ENCODE peak calls at places on chromosomes 5 and 9, in six cellular contexts. H is foreskin fibroblast, N is transverse colon, X is vagina, W is cardiac muscle cell, A is PC-9. Q is an unnamed sample.

GRCh38 chr5:16788957-16789356 is 147.1 kb downstream of the MYO10 start:
- DNase-seq in H (no peak), N (no peak), X (no peak), W (no peak), A (no peak), Q (no peak)

GRCh38 chr5:129921204-129921603 is 16.9 kb downstream of the CHSY3 start:
- DNase-seq in H (no peak), N (no peak), X (no peak), W (no peak), A (no peak), Q (no peak)

GRCh38 chr5:133848306-133848924 is 120.0 kb downstream of the C5orf15 start:
- DNase-seq in H (no peak), N (no peak), X (no peak), W (no peak), A (no peak), Q (peak)

GRCh38 chr9:129879991-129880653 is 44.9 kb downstream of the USP20 start:
- DNase-seq in H (no peak), N (no peak), X (no peak), W (no peak), A (no peak), Q (no peak)

GRCh38 chr5:30600892-30601291 is 592.6 kb upstream of the CDH6 start:
- DNase-seq in H (no peak), N (no peak), X (no peak), W (no peak), A (no peak), Q (no peak)

GRCh38 chr5:85549836-85550599 is 1067.7 kb upstream of the COX7C start:
- DNase-seq in H (no peak), N (no peak), X (no peak), W (no peak), A (no peak), Q (no peak)

GRCh38 chr9:95752129-95752731 is 123.3 kb upstream of the ERCC6L2 start:
- DNase-seq in H (no peak), N (no peak), X (no peak), W (no peak), A (no peak), Q (no peak)

GRCh38 chr5:74542477-74542876 is 98.1 kb downstream of the ENC1 start:
- DNase-seq in H (no peak), N (no peak), X (no peak), W (peak), A (no peak), Q (no peak)

GRCh38 chr5:78783434-78784130 is 135.0 kb upstream of the LHFPL2 start:
- DNase-seq in H (no peak), N (no peak), X (no peak), W (no peak), A (no peak), Q (no peak)

GRCh38 chr5:126028336-126028735 is 394.9 kb upstream of the GRAMD2B start:
- DNase-seq in H (no peak), N (no peak), X (no peak), W (peak), A (no peak), Q (no peak)

GRCh38 chr9:96565684-96566360 is 53.8 kb downstream of the CDC14B start:
- DNase-seq in H (peak), N (peak), X (no peak), W (peak), A (no peak), Q (peak)

GRCh38 chr9:69871143-69871834 is 50.7 kb downstream of the CFAP95 start:
- DNase-seq in H (peak), N (no peak), X (no peak), W (no peak), A (no peak), Q (no peak)

GRCh38 chr5:176874198-176874780 is 24.9 kb downstream of the HK3 start:
- DNase-seq in H (no peak), N (no peak), X (no peak), W (no peak), A (no peak), Q (no peak)

GRCh38 chr5:93421498-93421897 is 159.5 kb downstream of the NR2F1-AS1 start:
- DNase-seq in H (no peak), N (no peak), X (no peak), W (peak), A (no peak), Q (no peak)

GRCh38 chr9:22008662-22009562 is at the start of gene CDKN2B:
- DNase-seq in H (peak), N (peak), X (peak), W (peak), A (peak), Q (peak)

GRCh38 chr5:156366536-156366935 is 39.6 kb downstream of the SGCD start:
- DNase-seq in H (no peak), N (no peak), X (no peak), W (no peak), A (no peak), Q (peak)

GRCh38 chr5:169296456-169297220 is 4.3 kb downstream of the SLIT3 start:
- DNase-seq in H (peak), N (peak), X (no peak), W (peak), A (no peak), Q (peak)
- TF ChIP-seq CTCF in H (no peak), N (no peak), X (no peak), W (no peak), A (no peak), Q (no peak)

GRCh38 chr9:117547321-117547720 is 132.5 kb upstream of the ASTN2 start:
- DNase-seq in H (no peak), N (no peak), X (no peak), W (no peak), A (no peak), Q (no peak)
- H3K4me3 ChIP-seq in H (no peak), N (no peak), X (no peak), W (no peak), A (no peak), Q (no peak)

GRCh38 chr9:74762950-74763349 is 124.8 kb downstream of the TRPM6 start:
- DNase-seq in H (no peak), N (no peak), X (no peak), W (no peak), A (no peak), Q (no peak)
- TF ChIP-seq CTCF in H (no peak), N (no peak), X (no peak), W (no peak), A (no peak), Q (peak)

GRCh38 chr9:123070210-123070609 is 36.7 kb downstream of the GPR21 start:
- DNase-seq in H (no peak), N (no peak), X (no peak), W (no peak), A (no peak), Q (no peak)

GRCh38 chr9:123072407-123072995 is 39.0 kb downstream of the GPR21 start:
- DNase-seq in H (no peak), N (no peak), X (no peak), W (no peak), A (no peak), Q (no peak)

GRCh38 chr9:123073441-123073840 is 40.0 kb downstream of the GPR21 start:
- DNase-seq in H (no peak), N (no peak), X (no peak), W (no peak), A (no peak), Q (no peak)

GRCh38 chr9:123074627-123075026 is 41.2 kb downstream of the GPR21 start:
- DNase-seq in H (no peak), N (no peak), X (no peak), W (no peak), A (no peak), Q (no peak)

GRCh38 chr9:123073991-123074422 is 40.5 kb downstream of the GPR21 start:
- DNase-seq in H (peak), N (no peak), X (no peak), W (peak), A (no peak), Q (peak)
- H3K4me3 ChIP-seq in H (peak), N (no peak), X (peak), W (no peak), A (no peak), Q (no peak)

GRCh38 chr5:6632324-6632930 is 417 bp downstream of the NSUN2 start:
- DNase-seq in H (no peak), N (no peak), X (no peak), W (peak), A (no peak), Q (peak)
- TF ChIP-seq CTCF in H (peak), N (no peak), X (no peak), W (no peak), A (no peak), Q (no peak)

DNA sequence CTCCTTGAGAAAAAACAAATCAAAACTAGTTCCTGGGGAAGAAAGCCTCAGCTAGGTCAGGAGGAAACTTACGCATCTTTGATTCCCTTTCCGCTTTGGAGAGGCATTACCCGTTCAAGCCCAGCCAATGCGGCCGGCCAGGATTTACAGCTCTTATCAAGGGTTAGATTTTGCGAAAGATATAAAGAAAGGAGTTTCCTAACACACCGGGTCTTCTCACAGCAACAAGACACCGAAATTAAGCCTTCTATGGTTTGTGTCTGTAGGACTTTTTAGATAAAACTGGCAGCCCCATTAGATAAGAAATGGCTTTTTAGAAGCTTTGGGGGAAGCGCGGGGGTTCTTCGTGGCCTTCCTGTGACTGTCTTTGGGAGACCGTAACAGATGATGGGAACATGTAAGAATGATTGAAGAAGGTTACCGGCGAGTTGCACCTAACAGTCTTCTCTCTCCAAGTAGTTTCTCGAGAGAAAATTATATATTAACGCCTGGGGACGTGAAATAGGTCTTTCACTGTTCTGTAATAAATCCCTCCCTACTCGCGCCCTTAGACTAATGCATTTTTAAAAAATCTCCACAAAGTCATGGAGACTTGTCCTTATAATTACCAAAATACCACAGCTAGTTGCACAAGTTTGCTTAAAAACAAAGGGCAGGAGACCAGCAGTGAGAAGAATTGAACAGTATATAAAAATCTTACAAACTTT is 1.3 kb upstream of the ISL1 start:
- DNase-seq in H (no peak), N (no peak), X (no peak), W (no peak), A (no peak), Q (no peak)
- H3K4me3 ChIP-seq in H (peak), N (no peak), X (peak), W (peak), A (no peak), Q (no peak)

GRCh38 chr9:93821307-93821703 is 133.8 kb downstream of the BARX1 start:
- DNase-seq in H (no peak), N (no peak), X (no peak), W (no peak), A (no peak), Q (no peak)

GRCh38 chr9:93820667-93821306 is 134.4 kb downstream of the BARX1 start:
- DNase-seq in H (no peak), N (no peak), X (peak), W (no peak), A (no peak), Q (no peak)

GRCh38 chr9:93818237-93818636 is 136.9 kb downstream of the BARX1 start:
- DNase-seq in H (no peak), N (no peak), X (no peak), W (no peak), A (no peak), Q (no peak)

GRCh38 chr9:93818795-93819472 is 136.2 kb downstream of the BARX1 start:
- DNase-seq in H (no peak), N (no peak), X (peak), W (no peak), A (no peak), Q (no peak)

DNA sequence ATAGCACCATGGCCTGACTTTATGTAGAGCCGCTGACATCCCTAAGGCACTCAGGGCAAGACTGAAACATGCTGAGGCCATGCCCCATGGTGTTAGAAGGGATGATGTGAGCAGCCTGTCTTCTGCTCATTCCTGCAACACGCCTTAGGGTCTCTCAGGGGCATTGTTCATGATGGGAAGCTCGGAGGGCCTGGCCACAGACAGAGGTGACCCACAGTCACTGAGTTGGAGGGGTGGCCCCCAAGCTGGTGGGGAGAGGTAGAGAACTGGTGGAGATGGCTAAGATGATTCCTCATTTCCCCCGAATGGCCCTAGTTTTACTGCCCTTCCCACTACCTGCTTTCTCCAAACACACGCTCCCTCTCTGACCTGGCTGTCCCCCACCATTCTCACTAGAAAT is 135.2 kb downstream of the BARX1 start:
- DNase-seq in H (no peak), N (no peak), X (peak), W (no peak), A (no peak), Q (no peak)
- TF ChIP-seq CTCF in H (no peak), N (no peak), X (no peak), W (no peak), A (no peak), Q (no peak)

GRCh38 chr9:133144887-133145466 is 18.7 kb downstream of the GBGT1 start:
- DNase-seq in H (no peak), N (peak), X (no peak), W (no peak), A (no peak), Q (no peak)

GRCh38 chr9:133149130-133150015 is 14.3 kb downstream of the GBGT1 start:
- DNase-seq in H (peak), N (peak), X (no peak), W (peak), A (peak), Q (peak)

GRCh38 chr9:133148351-133149129 is 15.2 kb downstream of the GBGT1 start:
- DNase-seq in H (peak), N (peak), X (no peak), W (peak), A (peak), Q (peak)

GRCh38 chr9:133147412-133148271 is 16.1 kb downstream of the GBGT1 start:
- DNase-seq in H (no peak), N (peak), X (no peak), W (peak), A (peak), Q (peak)

DNA sequence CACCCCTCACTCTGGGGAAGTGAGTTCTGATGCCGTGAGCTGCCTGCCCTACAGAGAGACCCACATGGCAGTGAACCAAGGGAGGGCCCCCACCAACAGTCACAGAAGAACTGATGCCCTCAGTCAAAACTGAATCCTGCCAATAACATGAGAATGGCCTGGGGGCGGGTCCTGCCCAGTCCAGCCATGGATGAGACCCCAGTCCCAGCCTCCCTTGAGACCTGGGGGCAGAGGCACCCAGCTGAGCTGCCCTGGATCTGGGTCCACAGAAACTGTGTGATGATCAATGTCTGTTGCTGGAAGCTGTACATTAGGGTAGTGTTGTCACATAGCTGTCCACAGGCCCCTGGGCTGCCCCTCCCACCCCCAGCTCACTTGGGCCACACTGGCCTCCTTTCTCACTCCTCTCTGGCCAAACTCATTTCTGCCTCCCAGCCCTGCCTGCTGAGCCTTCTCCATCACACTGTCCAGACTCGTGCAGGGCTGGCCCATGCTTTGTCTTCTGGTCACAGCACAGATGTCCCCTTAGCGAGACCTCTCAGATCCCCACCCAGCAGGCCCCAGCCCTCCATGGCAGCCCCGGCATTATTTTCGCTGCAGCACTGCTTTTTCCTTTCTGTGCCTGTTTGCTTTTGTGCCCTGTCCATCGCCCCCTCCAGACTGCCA is 16.8 kb downstream of the GBGT1 start:
- DNase-seq in H (no peak), N (no peak), X (no peak), W (no peak), A (no peak), Q (no peak)
- H3K4me3 ChIP-seq in H (no peak), N (no peak), X (no peak), W (no peak), A (no peak), Q (no peak)